ENCODE peak calls at places on chromosomes 3 and 15, in six cellular contexts. L, G, N, W, J and K are unnamed samples.

GRCh38 chr15:69154684-69155083 is 5.8 kb upstream of the GLCE start:
- DNase-seq in L (no peak), G (no peak), N (no peak), W (no peak), J (no peak), K (peak)

GRCh38 chr3:159732172-159733111 is 256.2 kb upstream of the IL12A start:
- DNase-seq in L (no peak), G (no peak), N (no peak), W (peak), J (peak), K (peak)

GRCh38 chr3:126266291-126266840 is 86.0 kb upstream of the ALDH1L1 start:
- DNase-seq in L (peak), G (no peak), N (no peak), W (no peak), J (peak), K (no peak)

GRCh38 chr3:45224824-45225464 is 1.1 kb downstream of the TMEM158 start:
- DNase-seq in L (peak), G (peak), N (peak), W (peak), J (peak), K (peak)

GRCh38 chr15:87120555-87120954 is 1040.9 kb downstream of the AGBL1 start:
- DNase-seq in L (no peak), G (no peak), N (no peak), W (no peak), J (no peak), K (no peak)

GRCh38 chr3:8503871-8504610 is 2.4 kb downstream of the LMCD1 start:
- DNase-seq in L (no peak), G (no peak), N (no peak), W (no peak), J (no peak), K (no peak)

GRCh38 chr15:77251662-77252061 is 168.2 kb downstream of the PEAK1 start:
- DNase-seq in L (no peak), G (no peak), N (no peak), W (no peak), J (peak), K (no peak)

GRCh38 chr3:172561894-172562664 is 38.8 kb upstream of the TNFSF10 start:
- DNase-seq in L (peak), G (no peak), N (no peak), W (no peak), J (no peak), K (no peak)

GRCh38 chr15:84789762-84790161 is 27.4 kb upstream of the ALPK3 start:
- DNase-seq in L (no peak), G (no peak), N (no peak), W (no peak), J (no peak), K (no peak)

GRCh38 chr3:41907330-41908073 is 54.4 kb downstream of the ULK4 start:
- DNase-seq in L (no peak), G (no peak), N (no peak), W (no peak), J (no peak), K (no peak)

GRCh38 chr15:73176579-73176978 is 124.3 kb downstream of the NEO1 start:
- DNase-seq in L (no peak), G (no peak), N (no peak), W (no peak), J (no peak), K (no peak)

GRCh38 chr15:53694534-53694874 is 65.0 kb downstream of the WDR72 start:
- DNase-seq in L (no peak), G (no peak), N (no peak), W (no peak), J (no peak), K (no peak)

GRCh38 chr3:126356373-126357298 is 572 bp downstream of the KLF15 start:
- DNase-seq in L (peak), G (peak), N (peak), W (no peak), J (peak), K (no peak)

GRCh38 chr3:101643009-101643844 is 33.7 kb downstream of the ZBTB11 start:
- DNase-seq in L (no peak), G (no peak), N (no peak), W (no peak), J (no peak), K (no peak)

GRCh38 chr15:81781316-81781868 is 264.4 kb downstream of the MEX3B start:
- DNase-seq in L (no peak), G (no peak), N (no peak), W (no peak), J (no peak), K (no peak)

GRCh38 chr15:47887181-47887580 is 169.9 kb downstream of the SEMA6D start:
- DNase-seq in L (no peak), G (no peak), N (no peak), W (no peak), J (no peak), K (no peak)

GRCh38 chr15:69607101-69607500 is 154.5 kb downstream of the RPLP1 start:
- DNase-seq in L (no peak), G (no peak), N (no peak), W (no peak), J (no peak), K (no peak)

GRCh38 chr3:10303105-10303504 is 10.4 kb upstream of the GHRL start:
- DNase-seq in L (no peak), G (no peak), N (no peak), W (no peak), J (no peak), K (no peak)

GRCh38 chr3:10299679-10300078 is 6.9 kb upstream of the GHRL start:
- DNase-seq in L (no peak), G (no peak), N (no peak), W (no peak), J (no peak), K (no peak)

GRCh38 chr3:10303785-10304184 is 11.0 kb upstream of the GHRL start:
- DNase-seq in L (no peak), G (no peak), N (no peak), W (no peak), J (no peak), K (no peak)

GRCh38 chr3:10300087-10300486 is 7.3 kb upstream of the GHRL start:
- DNase-seq in L (no peak), G (no peak), N (no peak), W (no peak), J (no peak), K (no peak)

DNA sequence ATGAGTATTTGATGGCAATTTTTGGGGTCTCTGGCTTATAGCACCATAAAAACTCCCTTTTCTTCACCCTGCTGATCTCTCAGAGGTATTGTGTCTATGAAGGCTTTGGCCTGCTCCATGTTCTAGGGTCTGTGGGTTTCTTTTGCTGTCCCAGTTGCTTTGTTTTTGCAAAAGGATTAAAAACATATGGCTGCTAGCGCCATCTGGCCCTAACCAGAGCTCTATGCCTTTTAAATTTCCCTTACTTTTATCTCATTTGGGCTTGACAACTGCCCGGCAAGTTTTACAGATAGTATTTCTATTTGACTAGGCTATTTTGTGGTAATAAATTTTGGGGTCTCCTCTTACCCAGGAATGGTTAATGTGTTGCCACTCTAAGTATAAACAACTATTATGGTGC is 6.4 kb upstream of the GHRL start:
- DNase-seq in L (no peak), G (no peak), N (no peak), W (no peak), J (no peak), K (no peak)
- TF ChIP-seq CTCF in L (no peak), G (no peak), N (no peak), W (no peak), J (no peak), K (no peak)

GRCh38 chr15:51366911-51367310 is 25.5 kb downstream of the GLDN start:
- DNase-seq in L (peak), G (no peak), N (no peak), W (no peak), J (no peak), K (peak)
- TF ChIP-seq CTCF in L (no peak), G (no peak), N (no peak), W (no peak), J (no peak), K (no peak)

DNA sequence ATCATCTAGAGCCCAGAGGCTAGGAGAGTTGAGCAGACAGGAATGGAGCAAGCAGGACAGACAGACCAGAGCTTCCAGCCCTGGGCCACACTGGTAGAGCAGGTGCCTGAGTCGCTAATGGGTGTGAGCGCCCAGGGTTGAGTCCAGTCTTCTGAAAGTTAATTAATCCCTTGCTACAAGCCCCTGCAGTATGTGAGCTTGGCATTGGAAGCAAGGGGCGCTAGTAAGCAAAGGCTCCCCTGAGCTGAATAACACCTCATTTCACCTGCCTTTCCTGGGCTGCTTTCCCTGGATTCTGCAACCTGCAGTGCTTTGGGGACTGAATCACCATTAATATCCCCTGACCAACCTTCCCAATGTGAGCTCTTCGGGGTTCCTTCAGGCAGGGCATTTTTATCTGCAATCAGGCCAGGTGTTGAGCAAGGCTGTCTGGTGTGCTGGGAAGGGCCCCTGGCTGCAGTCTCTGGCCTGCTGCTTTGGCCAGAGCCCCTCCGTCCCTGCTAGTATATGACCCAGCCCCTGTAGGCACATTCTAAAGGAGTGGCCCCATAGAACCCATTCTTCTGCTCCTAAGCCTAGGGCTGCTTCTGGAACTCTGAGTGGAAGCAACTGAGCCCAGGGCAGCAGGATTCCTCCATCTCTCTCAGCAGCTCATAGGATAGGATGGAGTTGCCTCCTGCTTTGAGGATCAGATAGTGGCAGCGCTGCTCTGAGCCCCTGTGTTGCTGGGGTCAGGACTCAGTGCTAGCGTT is 45.1 kb upstream of the EPHB1 start:
- DNase-seq in L (no peak), G (no peak), N (no peak), W (no peak), J (no peak), K (no peak)
- TF ChIP-seq CTCF in L (no peak), G (peak), N (no peak), W (no peak), J (no peak), K (no peak)

DNA sequence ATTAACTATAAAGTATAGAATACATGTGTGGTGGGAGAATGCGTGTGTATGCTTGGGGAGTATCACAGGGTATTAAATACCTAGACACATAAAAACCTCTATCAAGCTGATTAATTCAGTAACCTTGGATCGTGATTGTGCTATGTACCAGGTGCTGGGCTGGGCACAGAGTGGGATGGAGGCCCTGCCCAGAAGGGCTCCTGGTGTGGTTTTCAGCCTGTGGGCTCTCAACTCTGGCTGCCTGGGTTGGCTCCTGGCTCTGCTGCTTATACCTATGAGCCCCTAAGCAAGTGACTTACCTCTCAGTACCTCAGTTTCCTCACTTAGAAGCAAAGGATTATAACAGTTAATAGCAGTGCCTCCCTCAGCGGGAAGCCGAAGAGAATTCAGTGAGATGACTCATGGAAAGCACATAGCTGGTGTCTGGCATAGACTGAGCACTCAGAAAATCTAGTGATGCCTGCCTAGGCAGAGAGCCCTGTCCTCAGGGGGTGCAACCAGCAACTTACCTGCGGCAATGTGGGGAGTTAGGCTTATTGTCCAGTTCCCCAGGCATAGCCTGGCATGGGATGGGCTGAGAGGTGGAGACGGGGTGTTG is 90.6 kb upstream of the MYZAP start:
- DNase-seq in L (no peak), G (no peak), N (no peak), W (no peak), J (no peak), K (no peak)
- TF ChIP-seq CTCF in L (no peak), G (no peak), N (no peak), W (no peak), J (no peak), K (no peak)

DNA sequence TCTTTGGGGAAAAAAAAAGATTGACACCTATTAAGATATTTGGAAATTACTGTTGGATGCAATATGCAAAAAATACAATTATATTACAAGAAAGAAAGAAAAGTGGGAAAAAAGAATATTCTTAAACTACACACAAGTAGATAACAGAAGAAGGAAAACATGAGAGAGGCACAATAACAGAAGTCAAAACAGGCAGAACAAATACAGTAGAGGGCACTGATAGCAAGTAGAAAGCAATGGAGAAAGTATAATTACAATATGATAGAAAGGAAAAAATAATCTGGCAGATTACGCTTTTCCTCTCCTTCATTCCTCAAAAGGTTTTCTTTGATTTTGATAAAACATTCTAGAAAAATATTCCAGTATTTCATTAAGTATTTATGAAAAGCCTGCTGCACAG is 72.1 kb downstream of the ADAM10 start:
- DNase-seq in L (no peak), G (no peak), N (no peak), W (no peak), J (no peak), K (no peak)
- TF ChIP-seq CTCF in L (no peak), G (no peak), N (peak), W (no peak), J (no peak), K (no peak)

GRCh38 chr3:153438275-153438674 is 276.2 kb downstream of the RAP2B start:
- DNase-seq in L (no peak), G (no peak), N (no peak), W (no peak), J (no peak), K (no peak)

GRCh38 chr3:153440311-153440710 is 278.3 kb downstream of the RAP2B start:
- DNase-seq in L (no peak), G (no peak), N (no peak), W (no peak), J (no peak), K (no peak)

GRCh38 chr3:153442799-153443487 is 280.9 kb downstream of the RAP2B start:
- DNase-seq in L (no peak), G (no peak), N (no peak), W (no peak), J (no peak), K (no peak)

GRCh38 chr3:153442386-153442785 is 280.4 kb downstream of the RAP2B start:
- DNase-seq in L (no peak), G (no peak), N (no peak), W (no peak), J (no peak), K (no peak)

GRCh38 chr3:153439780-153440179 is 277.8 kb downstream of the RAP2B start:
- DNase-seq in L (no peak), G (no peak), N (no peak), W (no peak), J (no peak), K (no peak)
- TF ChIP-seq CTCF in L (no peak), G (no peak), N (no peak), W (no peak), J (no peak), K (no peak)